ENCODE peak calls at places on chromosome 19, in six cellular contexts. F is GM23248, I is neural progenitor cell, H is fibroblast of lung, O is H9, Z is K562. M is an unnamed sample. For H3K79me2, the result is how much of the 10 kb centered on the place peaks cover.

GRCh38 chr19:10499550-10500246 is 3.5 kb downstream of the KEAP1 start:
- DNase-seq in H (no peak), F (no peak), Z (no peak), I (no peak), O (peak), M (no peak)

GRCh38 chr19:51771369-51771768 is 10.4 kb downstream of the FPR2 start:
- DNase-seq in O (no peak), Z (no peak), I (no peak), F (no peak), H (no peak), M (no peak)

GRCh38 chr19:12723643-12724426 is at the start of gene TNPO2:
- DNase-seq in I (peak), F (peak), O (peak), H (peak), Z (peak), M (peak)

GRCh38 chr19:29666634-29667389 is 1.6 kb downstream of the PLEKHF1 start:
- DNase-seq in H (peak), F (peak), I (peak), Z (peak), O (peak), M (peak)

GRCh38 chr19:18846862-18847515 is 15.2 kb downstream of the UPF1 start:
- DNase-seq in Z (peak), I (peak), F (peak), O (peak), H (peak), M (peak)

GRCh38 chr19:33499671-33500506 is 21.7 kb downstream of the PEPD start:
- DNase-seq in I (no peak), F (no peak), Z (no peak), O (no peak), H (no peak), M (no peak)

GRCh38 chr19:5131866-5132561 is 163.1 kb downstream of the KDM4B start:
- DNase-seq in H (no peak), Z (no peak), F (no peak), I (peak), O (no peak), M (peak)

GRCh38 chr19:30360378-30361106 is 11.6 kb upstream of the ZNF536 start:
- DNase-seq in Z (no peak), F (no peak), O (no peak), H (no peak), I (peak), M (no peak)

GRCh38 chr19:29840066-29840950 is 28.5 kb downstream of the CCNE1 start:
- DNase-seq in O (no peak), F (no peak), H (no peak), I (no peak), Z (no peak), M (no peak)

GRCh38 chr19:54535601-54536000 is 33.0 kb downstream of the LAIR2 start:
- DNase-seq in Z (no peak), F (no peak), I (no peak), O (no peak), H (no peak), M (no peak)

GRCh38 chr19:11073568-11073967 is 15.7 kb upstream of the LDLR start:
- DNase-seq in Z (no peak), F (no peak), O (no peak), H (no peak), I (no peak), M (no peak)

GRCh38 chr19:731000-731399 is 19.9 kb upstream of the MISP start:
- DNase-seq in F (no peak), I (no peak), O (no peak), Z (no peak), H (no peak), M (no peak)

GRCh38 chr19:10086904-10087256 is 763 bp downstream of the SHFL start:
- DNase-seq in F (peak), I (peak), H (no peak), Z (peak), O (no peak), M (no peak)

GRCh38 chr19:17294051-17294891 is 9.0 kb downstream of the ABHD8 start:
- DNase-seq in I (peak), Z (peak), H (no peak), O (peak), F (peak), M (peak)

GRCh38 chr19:42540071-42540553 is 11.8 kb upstream of the CEACAM1 start:
- DNase-seq in F (peak), I (peak), Z (no peak), O (peak), H (peak), M (no peak)

GRCh38 chr19:16594131-16594586 is 21.9 kb upstream of the SLC35E1 start:
- DNase-seq in Z (no peak), F (no peak), O (no peak), I (no peak), H (no peak), M (peak)

GRCh38 chr19:41937525-41937924 is 9.3 kb upstream of the ERFL start:
- DNase-seq in F (no peak), H (no peak), I (no peak), O (no peak), Z (no peak), M (no peak)

GRCh38 chr19:10450853-10451609 is 30.7 kb downstream of the PDE4A start:
- DNase-seq in H (no peak), F (no peak), I (peak), Z (peak), O (peak), M (peak)

GRCh38 chr19:51320258-51320657 is 8.8 kb downstream of the IGLON5 start:
- DNase-seq in F (no peak), H (no peak), I (no peak), O (no peak), Z (no peak), M (no peak)

GRCh38 chr19:11554160-11554559 is 4.9 kb downstream of the ELOF1 start:
- DNase-seq in H (no peak), Z (no peak), O (no peak), F (no peak), I (no peak), M (no peak)

DNA sequence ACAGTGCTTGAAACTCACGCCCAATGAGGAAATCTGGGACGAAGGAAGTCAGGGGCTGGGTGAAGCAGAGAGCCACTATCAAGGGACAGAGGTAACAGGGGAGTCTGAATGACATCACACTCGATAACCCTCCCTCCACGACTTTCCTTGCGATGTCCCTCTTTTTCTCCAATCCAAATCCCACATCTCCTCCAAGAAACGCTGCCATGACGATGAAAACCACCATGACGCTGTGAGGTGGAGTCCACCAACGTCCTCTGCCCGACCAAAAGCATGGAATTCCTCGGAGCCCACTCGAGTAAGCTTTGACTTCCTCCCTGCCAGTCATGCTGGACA is 967 bp downstream of the REXO1 start:
- DNase-seq in H (no peak), O (no peak), F (no peak), I (no peak), Z (no peak), M (no peak)
- H3K79me2 ChIP-seq in H (half or more), O (under half), F (half or more), I (half or more), Z (half or more), M (half or more)

DNA sequence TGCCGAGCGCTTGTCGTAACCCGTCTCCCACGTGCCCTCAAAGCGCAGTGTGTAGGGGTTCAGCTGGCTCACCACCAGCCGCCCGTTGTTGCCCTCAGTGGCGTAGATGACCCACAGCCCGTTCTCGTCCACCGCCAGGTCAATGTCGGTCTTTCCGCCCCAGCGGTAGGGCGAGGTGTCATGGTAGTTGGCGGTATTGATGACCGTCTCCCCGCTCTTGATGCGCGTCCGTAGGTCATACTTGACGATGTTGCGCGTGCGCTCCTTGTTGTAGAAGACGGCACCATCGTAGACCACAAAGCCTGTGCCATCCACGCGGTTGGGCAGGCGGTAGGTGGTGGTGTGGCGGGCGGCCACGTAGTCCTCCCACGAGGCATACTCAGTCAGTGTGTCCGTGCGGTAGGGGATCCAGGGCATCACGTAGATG is 26.5 kb upstream of the ASF1B start:
- DNase-seq in H (no peak), O (no peak), F (no peak), Z (no peak), I (no peak), M (no peak)
- H3K79me2 ChIP-seq in H (under half), O (under half), F (under half), Z (under half), I (under half), M (under half)

GRCh38 chr19:47628058-47628771 is 19.3 kb downstream of the BICRA start:
- DNase-seq in H (no peak), O (no peak), I (no peak), F (no peak), Z (no peak), M (no peak)

GRCh38 chr19:47623921-47624391 is 15.0 kb downstream of the BICRA start:
- DNase-seq in I (no peak), O (no peak), F (no peak), H (no peak), Z (no peak), M (no peak)

GRCh38 chr19:47623151-47623920 is 14.4 kb downstream of the BICRA start:
- DNase-seq in O (no peak), H (no peak), F (no peak), Z (no peak), I (no peak), M (no peak)

GRCh38 chr19:47625650-47626049 is 16.7 kb downstream of the BICRA start:
- DNase-seq in O (no peak), Z (no peak), I (no peak), H (no peak), F (no peak), M (no peak)

DNA sequence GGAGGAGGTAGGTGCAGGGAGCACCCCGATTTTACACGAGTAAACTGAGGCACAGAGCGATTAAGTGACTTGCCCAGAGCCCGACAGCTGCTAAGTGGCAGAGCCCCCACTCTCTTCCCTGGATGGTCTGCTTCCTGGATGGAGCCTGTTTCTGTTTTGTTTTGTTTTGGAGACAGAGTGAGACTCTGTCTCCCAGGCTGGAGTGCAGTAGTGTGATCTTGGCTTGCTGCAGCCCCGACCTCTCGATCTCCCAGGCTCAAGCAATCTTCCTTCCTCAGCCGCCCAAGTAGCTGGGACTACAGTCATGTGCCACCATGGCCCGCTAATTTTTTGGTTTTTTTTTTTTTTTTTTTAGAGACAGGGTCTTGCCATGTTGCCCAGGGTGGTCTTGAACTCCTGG is 17.3 kb downstream of the BICRA start:
- DNase-seq in H (no peak), I (no peak), F (no peak), Z (no peak), O (no peak), M (no peak)
- H3K79me2 ChIP-seq in H (half or more), I (half or more), F (half or more), Z (under half), O (under half), M (half or more)

GRCh38 chr19:45135176-45135575 is 25.6 kb downstream of the NKPD1 start:
- DNase-seq in F (no peak), I (no peak), Z (no peak), H (no peak), O (no peak), M (no peak)
- H3K79me2 ChIP-seq in F (half or more), I (under half), Z (under half), H (under half), O (under half), M (half or more)

DNA sequence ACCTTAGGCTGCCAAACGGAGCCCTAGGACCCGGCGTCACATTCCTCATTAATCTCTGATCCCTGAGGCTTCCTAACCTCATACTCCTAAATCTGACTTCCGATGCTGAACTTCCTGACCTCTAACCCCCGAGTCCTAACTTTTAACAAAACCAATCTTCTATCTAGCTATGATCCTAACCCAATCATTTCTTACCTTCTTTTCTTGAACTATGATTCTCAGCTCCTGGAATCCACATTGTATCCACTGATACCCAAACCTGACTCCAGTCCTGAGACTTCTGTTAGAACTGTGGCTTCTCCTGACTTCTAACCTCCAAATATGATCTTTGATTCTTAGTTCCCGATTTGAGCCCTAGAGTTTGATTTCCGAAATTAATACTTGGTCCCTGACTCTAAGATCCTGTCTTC is 456 bp downstream of the NFKBIB start:
- DNase-seq in F (peak), Z (no peak), O (no peak), H (no peak), I (no peak), M (no peak)
- H3K79me2 ChIP-seq in F (half or more), Z (under half), O (under half), H (under half), I (under half), M (half or more)

GRCh38 chr19:40707615-40708014 is 9.1 kb downstream of the COQ8B start:
- DNase-seq in F (no peak), H (no peak), O (no peak), Z (no peak), I (no peak), M (no peak)
- H3K79me2 ChIP-seq in F (under half), H (under half), O (under half), Z (under half), I (under half), M (under half)

GRCh38 chr19:28609091-28609755 is 603.7 kb downstream of the UQCRFS1 start:
- DNase-seq in O (no peak), Z (peak), I (no peak), F (no peak), H (no peak), M (no peak)
- H3K79me2 ChIP-seq in O (under half), Z (half or more), I (under half), F (under half), H (under half), M (under half)

DNA sequence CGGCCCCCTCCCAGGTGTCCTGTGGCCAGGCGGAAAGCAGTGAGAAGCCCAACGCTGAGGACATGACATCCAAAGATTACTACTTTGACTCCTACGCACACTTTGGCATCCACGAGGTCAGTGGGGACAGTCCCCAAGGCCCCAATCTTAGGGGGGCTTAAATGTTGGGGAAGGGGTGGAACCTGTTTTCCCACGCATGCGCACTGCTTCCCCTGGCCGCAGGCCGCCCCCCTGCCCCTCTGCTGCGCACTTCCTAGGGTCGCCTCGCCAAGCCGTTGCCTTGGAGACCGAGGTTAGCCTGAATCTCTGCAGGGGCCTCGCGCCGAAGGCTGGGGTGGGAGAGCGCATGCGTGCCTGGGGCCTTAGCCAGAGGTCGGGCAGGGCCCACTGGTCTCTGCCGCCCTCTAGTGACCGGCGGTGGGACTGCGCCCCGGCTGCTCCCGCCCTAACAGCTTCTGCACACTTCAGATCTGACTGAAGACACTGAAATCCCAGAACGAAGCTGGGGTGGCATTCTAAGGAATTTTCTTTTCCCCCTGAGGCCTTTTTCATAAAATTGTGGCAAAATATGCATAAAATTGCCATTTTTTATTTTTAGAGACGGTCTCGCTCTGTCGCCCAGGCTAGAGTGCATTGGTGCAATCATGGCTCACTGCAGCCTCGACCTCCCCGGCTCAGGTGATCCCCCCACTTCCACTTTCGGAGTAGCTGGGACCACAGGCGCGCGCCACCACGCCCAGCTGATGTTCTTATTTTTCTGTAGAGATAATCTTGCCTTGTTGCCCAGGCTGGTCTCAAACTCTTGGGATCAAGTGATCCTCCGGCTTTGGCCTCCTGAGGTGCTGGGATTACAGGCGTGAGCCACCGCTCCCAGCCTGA is 3.6 kb downstream of the PRMT1 start:
- DNase-seq in H (peak), O (peak), F (peak), Z (peak), I (peak), M (peak)
- H3K79me2 ChIP-seq in H (under half), O (under half), F (half or more), Z (half or more), I (half or more), M (half or more)

M was measured in DND-41.